ENCODE peak calls at places on chromosome 16, in nine cellular contexts. F is Calu3; H is mesenchymal stem cell; D is NCI-H526 treated with DMSO at 0.1 percent for 48 hours; Q is NCI-H510A treated with DMSO at 0.1 percent for 48 hours; P is NCI-H2029 treated with DMSO at 0.1 percent for 48 hours; M is HEK293T; S is activated effector memory CD4-positive, alpha-beta T cell treated with Interleukin-2 at 50 U/mL for 16 hours; E is MV-4-11. Z is an unnamed sample.

GRCh38 chr16:17194190-17194780 is 276.5 kb downstream of the XYLT1 start:
- DNase-seq in H (no peak), S (peak), P (no peak), E (no peak), F (peak), M (peak), Q (peak), D (no peak), Z (peak)

GRCh38 chr16:19008245-19008644 is 24.5 kb downstream of the TMC7 start:
- DNase-seq in Q (no peak), F (no peak), M (no peak), E (no peak), S (no peak), H (peak), D (no peak), P (no peak), Z (no peak)

GRCh38 chr16:85988723-85989313 is 89.9 kb downstream of the IRF8 start:
- DNase-seq in E (no peak), M (no peak), H (no peak), D (no peak), F (no peak), S (no peak), Q (no peak), P (no peak), Z (peak)

GRCh38 chr16:4767872-4768548 is 1.0 kb upstream of the ZNF500 start:
- DNase-seq in Q (peak), P (no peak), M (no peak), D (no peak), H (peak), F (peak), E (peak), S (no peak), Z (no peak)

GRCh38 chr16:29023279-29024278 is 38.7 kb downstream of the LAT start:
- DNase-seq in F (no peak), P (no peak), E (peak), D (no peak), S (no peak), H (peak), M (no peak), Q (no peak), Z (peak)

GRCh38 chr16:80899804-80900592 is 95.6 kb upstream of the CDYL2 start:
- DNase-seq in M (no peak), P (peak), S (no peak), H (no peak), D (no peak), Q (no peak), F (peak), E (peak), Z (peak)

GRCh38 chr16:76614255-76614654 is 337.1 kb downstream of the CNTNAP4 start:
- DNase-seq in D (no peak), S (no peak), Q (no peak), F (no peak), E (no peak), M (no peak), P (peak), H (no peak), Z (no peak)

GRCh38 chr16:84446086-84446485 is 58.4 kb downstream of the MEAK7 start:
- DNase-seq in M (no peak), D (no peak), S (no peak), E (no peak), Q (no peak), H (no peak), F (no peak), P (no peak), Z (no peak)

GRCh38 chr16:85385463-85386331 is 227.4 kb upstream of the GSE1 start:
- DNase-seq in P (no peak), E (no peak), H (no peak), M (no peak), F (no peak), Q (no peak), D (no peak), S (no peak), Z (peak)

GRCh38 chr16:84117482-84117843 is 721 bp upstream of the MBTPS1 start:
- DNase-seq in P (no peak), D (peak), S (no peak), Q (no peak), E (peak), M (peak), F (no peak), H (peak), Z (no peak)

GRCh38 chr16:48583075-48584065 is 26.6 kb downstream of the N4BP1 start:
- DNase-seq in D (no peak), E (no peak), S (no peak), F (no peak), H (peak), P (no peak), M (no peak), Q (no peak), Z (no peak)

GRCh38 chr16:88351521-88352101 is 31.1 kb upstream of the ZNF469 start:
- DNase-seq in M (no peak), H (no peak), F (no peak), E (no peak), P (no peak), S (no peak), D (no peak), Q (no peak), Z (peak)

GRCh38 chr16:19808061-19808621 is 76.5 kb downstream of the GPRC5B start:
- DNase-seq in S (no peak), D (no peak), H (no peak), P (no peak), M (no peak), Q (no peak), E (peak), F (peak), Z (no peak)

GRCh38 chr16:79920685-79921084 is 320.1 kb upstream of the MAF start:
- DNase-seq in H (no peak), D (no peak), Q (no peak), E (no peak), S (no peak), P (no peak), F (no peak), M (no peak), Z (no peak)

GRCh38 chr16:4481965-4482364 is 5.8 kb downstream of the HMOX2 start:
- DNase-seq in S (no peak), D (no peak), E (no peak), M (no peak), H (no peak), P (no peak), Q (no peak), F (no peak), Z (no peak)

GRCh38 chr16:67910162-67910561 is 17.1 kb downstream of the PSKH1 start:
- DNase-seq in M (no peak), D (no peak), S (no peak), H (peak), P (no peak), F (no peak), Q (peak), E (no peak), Z (no peak)

GRCh38 chr16:760065-760464 is 469 bp upstream of the MSLN start:
- DNase-seq in Q (no peak), E (no peak), H (no peak), P (no peak), D (no peak), S (no peak), M (no peak), F (no peak), Z (no peak)

Z was measured in posterior vena cava.